ENCODE peak calls at places on chromosomes 11 and 22, in seven cellular contexts. Y is endothelial cell of umbilical vein, X is GM23248, V is neural progenitor cell, A is fibroblast of lung, O is K562, J is neuronal stem cell. D is an unnamed sample.

GRCh38 chr11:32430586-32431357 is 4.6 kb downstream of the WT1 start:
- DNase-seq in Y (no peak), X (no peak), V (peak; percentile 74), A (no peak), O (no peak), J (no peak), D (peak; percentile 54)

GRCh38 chr22:20459152-20459542 is 21.5 kb upstream of the SCARF2 start:
- DNase-seq in Y (no peak), X (no peak), V (no peak), A (no peak), O (no peak), J (no peak), D (no peak)

GRCh38 chr11:121129362-121130340 is 28.6 kb downstream of the TECTA start:
- DNase-seq in Y (no peak), X (no peak), V (no peak), A (no peak), O (no peak), J (no peak), D (no peak)

GRCh38 chr11:29669336-29669735 is 347.5 kb downstream of the KCNA4 start:
- DNase-seq in Y (no peak), X (no peak), V (no peak), A (no peak), O (no peak), J (no peak), D (no peak)

GRCh38 chr22:20137671-20138416 is 6.2 kb downstream of the ZDHHC8 start:
- DNase-seq in Y (no peak), X (no peak), V (no peak), A (no peak), O (no peak), J (no peak), D (no peak)

GRCh38 chr22:24146190-24146616 is 35.1 kb upstream of the SUSD2 start:
- DNase-seq in Y (no peak), X (peak; percentile 73), V (peak; percentile 26), A (peak; percentile 94), O (peak; percentile 50), J (no peak), D (peak; percentile 50)

GRCh38 chr11:82523141-82523540 is 210.5 kb downstream of the FAM181B start:
- DNase-seq in Y (no peak), X (no peak), V (peak; percentile 66), A (no peak), O (no peak), J (peak; percentile 11), D (no peak)

GRCh38 chr11:123740787-123741158 is 687 bp downstream of the ZNF202 start:
- DNase-seq in Y (no peak), X (peak; percentile 43), V (no peak), A (peak; percentile 3), O (peak; percentile 27), J (no peak), D (no peak)

GRCh38 chr22:40374567-40374966 is 4.2 kb downstream of the SGSM3 start:
- DNase-seq in Y (no peak), X (no peak), V (no peak), A (no peak), O (no peak), J (no peak), D (no peak)

GRCh38 chr22:22422629-22423112 is 85.9 kb downstream of the ZNF280B start:
- DNase-seq in Y (peak; percentile 58), X (peak; percentile 60), V (peak; percentile 92), A (peak; percentile 64), O (peak; percentile 96), J (peak; percentile 70), D (peak; percentile 49)

GRCh38 chr22:36331912-36332622 is 55.7 kb downstream of the MYH9 start:
- DNase-seq in Y (peak; percentile 70), X (peak; percentile 53), V (no peak), A (peak; percentile 70), O (no peak), J (no peak), D (peak; percentile 90)

GRCh38 chr22:21642584-21643448 is 714 bp downstream of the SDF2L1 start:
- DNase-seq in Y (peak; percentile 68), X (peak; percentile 84), V (peak; percentile 85), A (peak; percentile 41), O (peak; percentile 98), J (no peak), D (peak; percentile 71)

GRCh38 chr22:21087119-21087518 is 41.4 kb downstream of the LRRC74B start:
- DNase-seq in Y (no peak), X (no peak), V (no peak), A (no peak), O (no peak), J (no peak), D (no peak)

GRCh38 chr11:79201637-79202347 is 239.0 kb downstream of the TENM4 start:
- DNase-seq in Y (no peak), X (no peak), V (no peak), A (no peak), O (no peak), J (no peak), D (no peak)

GRCh38 chr11:108654994-108655631 is 9.8 kb upstream of the DDX10 start:
- DNase-seq in Y (peak; percentile 47), X (peak; percentile 87), V (peak; percentile 55), A (peak; percentile 72), O (peak; percentile 72), J (no peak), D (peak; percentile 51)

GRCh38 chr22:39214383-39215069 is 30.3 kb downstream of the PDGFB start:
- DNase-seq in Y (no peak), X (peak; percentile 42), V (peak; percentile 77), A (no peak), O (no peak), J (peak; percentile 45), D (no peak)

GRCh38 chr11:117391181-117391580 is 63.5 kb downstream of the CEP164 start:
- DNase-seq in Y (no peak), X (no peak), V (no peak), A (no peak), O (no peak), J (no peak), D (no peak)

GRCh38 chr11:69657911-69658605 is 17.1 kb downstream of the LTO1 start:
- DNase-seq in Y (peak; percentile 39), X (peak; percentile 35), V (peak; percentile 97), A (no peak), O (no peak), J (peak; percentile 90), D (peak; percentile 38)

GRCh38 chr22:47616396-47617020 is 854.1 kb downstream of the TBC1D22A start:
- DNase-seq in Y (no peak), X (no peak), V (no peak), A (no peak), O (no peak), J (no peak), D (no peak)

GRCh38 chr22:45112136-45112879 is 51.4 kb upstream of the NUP50 start:
- DNase-seq in Y (no peak), X (peak; percentile 94), V (no peak), A (peak; percentile 4), O (no peak), J (no peak), D (no peak)

GRCh38 chr22:48950151-48950915 is 877.3 kb downstream of the BRD1 start:
- DNase-seq in Y (no peak), X (no peak), V (no peak), A (no peak), O (no peak), J (no peak), D (no peak)

GRCh38 chr11:125941241-125941605 is 4.6 kb upstream of the VSIG10L2 start:
- DNase-seq in Y (no peak), X (no peak), V (no peak), A (no peak), O (no peak), J (no peak), D (no peak)

GRCh38 chr22:47372596-47373385 is 610.3 kb downstream of the TBC1D22A start:
- DNase-seq in Y (no peak), X (no peak), V (no peak), A (no peak), O (no peak), J (no peak), D (no peak)

DNA sequence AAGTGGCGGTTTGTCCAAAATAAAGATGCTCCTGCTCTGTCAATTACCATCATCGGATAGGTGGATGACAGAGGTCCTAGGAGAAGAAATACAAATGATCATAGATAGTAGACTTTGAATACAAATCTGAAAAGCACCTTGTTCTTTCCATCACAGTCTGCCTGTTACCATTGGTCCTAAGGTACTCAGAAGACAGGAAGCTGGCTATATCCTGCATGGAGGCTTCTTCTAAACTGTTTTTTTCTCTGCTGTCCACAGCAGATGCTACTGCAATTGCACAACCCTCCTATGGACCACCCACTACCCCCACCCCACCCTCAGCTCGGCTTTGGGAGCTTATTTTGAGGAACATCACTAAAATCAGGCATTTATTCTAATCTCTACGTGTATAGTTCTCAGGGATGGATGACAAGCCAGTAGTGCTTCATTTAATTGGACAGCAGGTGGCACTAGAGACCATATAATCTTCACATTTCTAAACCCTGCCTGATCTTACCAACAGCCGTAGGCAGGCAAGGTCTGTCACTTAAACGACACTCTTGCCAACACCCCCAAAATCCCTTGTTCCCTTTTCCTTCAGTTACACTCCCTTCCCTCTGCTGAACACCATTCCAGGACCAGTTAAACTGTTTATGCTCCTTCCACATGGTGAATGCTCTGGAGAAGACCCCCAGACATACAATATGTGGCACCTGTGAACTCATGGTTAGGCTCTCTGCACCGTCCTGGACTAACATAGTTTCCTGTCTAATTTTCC is 6.6 kb upstream of the PTS start:
- DNase-seq in Y (peak; percentile 80), X (peak; percentile 76), V (peak; percentile 72), A (peak; percentile 86), O (peak; percentile 84), J (peak; percentile 67), D (peak; percentile 72)
- H2AFZ ChIP-seq in Y (peak overlapping the region; percentile 47), X (peak overlapping the region; percentile 50), V (peak overlapping the region; percentile 81), A (peak overlapping the region; percentile 5), O (peak overlapping the region; percentile 46), J (peak overlapping the region; percentile 69), D (peak overlapping the region; percentile 61)

GRCh38 chr22:37609240-37610152 is 862 bp downstream of the GGA1 start:
- DNase-seq in Y (no peak), X (peak; percentile 67), V (no peak), A (no peak), O (peak; percentile 75), J (no peak), D (peak; percentile 71)
- H2AFZ ChIP-seq in Y (peak overlapping the region; percentile 42), X (peak overlapping the region; percentile 80), V (peak overlapping the region; percentile 71), A (no peak overlapping the region), O (no peak overlapping the region), J (peak overlapping the region; percentile 88), D (peak overlapping the region; percentile 63)

DNA sequence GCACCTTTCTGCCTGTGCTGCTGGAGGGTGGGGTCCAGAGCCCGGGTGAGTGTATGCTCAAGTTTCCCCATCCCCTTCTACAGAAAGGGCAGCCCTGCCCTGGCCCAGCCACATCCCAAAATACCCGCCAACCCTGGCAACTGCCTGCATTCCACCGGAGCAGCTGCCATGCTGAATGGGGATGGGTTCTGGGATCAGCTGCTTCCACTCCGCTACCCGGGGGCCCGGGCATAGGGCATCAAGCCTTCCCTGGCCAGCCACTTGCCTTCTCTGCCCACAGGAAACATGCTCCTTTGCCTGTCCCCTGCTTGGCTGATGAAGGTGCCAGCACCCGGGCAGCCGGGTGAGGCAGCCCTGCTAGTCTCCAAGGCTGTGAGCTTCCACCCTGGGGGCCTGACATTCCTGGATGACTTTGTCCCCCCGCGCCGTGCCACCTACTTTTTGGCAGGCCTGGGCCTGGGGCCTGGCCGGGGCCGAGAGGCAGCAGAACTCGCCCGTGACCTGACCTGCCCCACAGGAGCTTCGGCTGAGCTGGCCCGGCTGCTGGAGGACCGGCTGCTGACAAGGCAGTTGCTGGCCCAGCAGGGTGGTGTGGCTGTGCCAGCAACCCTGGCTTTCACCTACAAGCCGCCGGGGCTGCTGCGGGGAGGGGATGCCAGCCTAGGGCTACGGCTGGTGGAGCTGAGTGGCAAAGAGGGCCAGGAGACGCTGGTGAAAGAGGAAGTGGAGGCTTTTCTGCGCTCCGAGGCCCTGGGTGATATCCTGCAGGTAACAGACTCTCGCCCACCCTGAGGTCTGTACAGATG is 3.2 kb downstream of the CARNS1 start:
- DNase-seq in Y (no peak), X (no peak), V (no peak), A (no peak), O (no peak), J (no peak), D (no peak)
- H2AFZ ChIP-seq in Y (no peak overlapping the region), X (no peak overlapping the region), V (no peak overlapping the region), A (no peak overlapping the region), O (no peak overlapping the region), J (no peak overlapping the region), D (no peak overlapping the region)

GRCh38 chr11:59787816-59788215 is 22.8 kb downstream of the MRPL16 start:
- DNase-seq in Y (peak; percentile 84), X (peak; percentile 85), V (no peak), A (peak; percentile 14), O (no peak), J (no peak), D (no peak)
- H2AFZ ChIP-seq in Y (no peak overlapping the region), X (peak overlapping the region; percentile 35), V (no peak overlapping the region), A (no peak overlapping the region), O (no peak overlapping the region), J (peak overlapping the region; percentile 3), D (no peak overlapping the region)

D was measured in SK-N-SH.